ENCODE peak calls at places on chromosome 20, in eight cellular contexts. A is GM23338, Z is HCT116, P is Panc1, M is K562, J is SK-N-SH, G is HepG2, D is GM12878. F is an unnamed sample.

GRCh38 chr20:8399963-8400362 is 267.9 kb downstream of the PLCB1 start:
- DNase-seq in D (peak), P (no peak), G (no peak), M (no peak), A (no peak), Z (no peak), J (no peak), F (peak)

GRCh38 chr20:11553603-11554002 is 364.1 kb upstream of the BTBD3 start:
- DNase-seq in A (no peak), Z (no peak), D (no peak), P (no peak), J (no peak), M (no peak), G (peak), F (no peak)

GRCh38 chr20:32168184-32168910 is 39.2 kb downstream of the PLAGL2 start:
- DNase-seq in D (no peak), J (no peak), M (no peak), A (peak), Z (peak), P (no peak), G (peak), F (no peak)

GRCh38 chr20:35601021-35601973 is 14.3 kb upstream of the SPAG4 start:
- DNase-seq in A (peak), G (peak), M (peak), Z (no peak), D (no peak), P (no peak), J (peak), F (peak)

GRCh38 chr20:36017034-36017951 is 48.9 kb downstream of the CNBD2 start:
- DNase-seq in Z (no peak), D (no peak), P (no peak), M (no peak), J (no peak), A (peak), G (no peak), F (no peak)

GRCh38 chr20:58228484-58229197 is at the start of gene ANKRD60:
- DNase-seq in G (no peak), D (no peak), M (peak), A (peak), P (no peak), J (peak), Z (no peak), F (no peak)

GRCh38 chr20:62446398-62446985 is 19.2 kb upstream of the RBBP8NL start:
- DNase-seq in G (no peak), Z (no peak), J (no peak), M (no peak), A (no peak), P (no peak), D (no peak), F (no peak)

GRCh38 chr20:41029150-41029872 is 689 bp downstream of the TOP1 start:
- DNase-seq in Z (no peak), M (peak), G (no peak), D (no peak), J (peak), A (peak), P (no peak), F (no peak)

GRCh38 chr20:14785065-14785743 is 447.8 kb upstream of the FLRT3 start:
- DNase-seq in A (no peak), P (no peak), Z (no peak), M (no peak), G (no peak), D (no peak), J (no peak), F (no peak)

GRCh38 chr20:57203986-57204385 is 62.5 kb downstream of the BMP7 start:
- DNase-seq in D (no peak), A (no peak), P (no peak), Z (no peak), J (no peak), G (no peak), M (no peak), F (no peak)

GRCh38 chr20:17024513-17025105 is 202.2 kb upstream of the PCSK2 start:
- DNase-seq in P (no peak), J (no peak), G (peak), D (no peak), M (no peak), Z (peak), A (peak), F (no peak)

GRCh38 chr20:3980260-3981131 is 34.9 kb downstream of the RNF24 start:
- DNase-seq in J (peak), Z (no peak), D (no peak), G (peak), P (peak), M (peak), A (peak), F (no peak)

GRCh38 chr20:10897341-10897740 is 223.5 kb upstream of the JAG1 start:
- DNase-seq in G (no peak), M (no peak), Z (no peak), P (no peak), J (no peak), A (no peak), D (no peak), F (no peak)

GRCh38 chr20:51221103-51221502 is 198.2 kb upstream of the KCNG1 start:
- DNase-seq in G (no peak), A (no peak), Z (no peak), P (no peak), M (no peak), D (no peak), J (no peak), F (no peak)

GRCh38 chr20:48750941-48751620 is 76.7 kb downstream of the PREX1 start:
- DNase-seq in J (peak), D (no peak), M (no peak), P (no peak), G (no peak), Z (no peak), A (peak), F (peak)

DNA sequence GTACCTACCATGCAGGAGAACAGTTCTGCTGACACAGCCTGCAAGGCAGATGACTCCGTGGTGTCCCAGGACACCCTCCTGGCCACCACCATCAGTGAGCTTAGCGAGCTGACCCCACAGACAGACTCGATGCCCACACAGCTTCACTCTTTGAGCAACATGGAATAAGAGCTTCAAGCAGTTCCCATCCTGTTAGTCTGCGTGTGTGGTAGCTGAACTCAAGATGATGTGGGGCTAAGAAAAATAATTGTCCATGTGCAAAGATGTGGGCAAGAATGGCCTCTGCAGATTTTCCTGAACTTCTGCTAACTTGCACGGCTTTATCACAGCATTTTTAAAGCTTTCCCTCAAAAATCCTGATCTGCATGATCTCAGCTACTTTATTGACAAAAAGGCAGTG is 8.3 kb downstream of the GZF1 start:
- DNase-seq in P (no peak), A (no peak), M (no peak), J (no peak), Z (no peak), G (no peak), D (no peak), F (no peak)
- TF ChIP-seq POLR2AphosphoS5 in P (no peak), A (no peak), M (no peak), J (no peak), Z (no peak), G (peak), D (no peak), F (no peak)

GRCh38 chr20:34536798-34537394 is 20.7 kb downstream of the DYNLRB1 start:
- DNase-seq in M (peak), Z (no peak), P (no peak), G (peak), D (no peak), J (peak), A (peak), F (no peak)

GRCh38 chr20:34537651-34538050 is 20.9 kb upstream of the MAP1LC3A start:
- DNase-seq in G (no peak), D (no peak), Z (no peak), A (no peak), J (no peak), M (no peak), P (no peak), F (no peak)

GRCh38 chr20:34540596-34541263 is 17.8 kb upstream of the MAP1LC3A start:
- DNase-seq in G (no peak), Z (no peak), D (no peak), M (no peak), A (no peak), P (no peak), J (no peak), F (no peak)

GRCh38 chr20:34539756-34540155 is 18.8 kb upstream of the MAP1LC3A start:
- DNase-seq in M (no peak), P (no peak), G (no peak), A (no peak), D (no peak), Z (no peak), J (no peak), F (no peak)

GRCh38 chr20:34538671-34539123 is 19.8 kb upstream of the MAP1LC3A start:
- DNase-seq in M (peak), D (no peak), J (peak), A (peak), G (peak), P (no peak), Z (no peak), F (peak)
- TF ChIP-seq CTCF in M (peak), D (peak), J (peak), A (peak), G (peak), P (peak), Z (peak), F (peak)

GRCh38 chr20:2691663-2692035 is 931 bp upstream of the EBF4 start:
- DNase-seq in M (no peak), G (no peak), A (no peak), Z (no peak), P (no peak), J (no peak), D (no peak), F (no peak)

GRCh38 chr20:2690213-2690612 is 2.4 kb upstream of the EBF4 start:
- DNase-seq in A (no peak), D (no peak), G (no peak), J (no peak), Z (no peak), M (no peak), P (no peak), F (no peak)

GRCh38 chr20:2690718-2691117 is 1.9 kb upstream of the EBF4 start:
- DNase-seq in J (no peak), D (no peak), A (no peak), M (no peak), P (no peak), G (no peak), Z (no peak), F (no peak)

GRCh38 chr20:2692036-2692885 is at the start of gene EBF4:
- DNase-seq in A (peak), G (no peak), M (peak), D (no peak), P (no peak), Z (no peak), J (peak), F (no peak)

DNA sequence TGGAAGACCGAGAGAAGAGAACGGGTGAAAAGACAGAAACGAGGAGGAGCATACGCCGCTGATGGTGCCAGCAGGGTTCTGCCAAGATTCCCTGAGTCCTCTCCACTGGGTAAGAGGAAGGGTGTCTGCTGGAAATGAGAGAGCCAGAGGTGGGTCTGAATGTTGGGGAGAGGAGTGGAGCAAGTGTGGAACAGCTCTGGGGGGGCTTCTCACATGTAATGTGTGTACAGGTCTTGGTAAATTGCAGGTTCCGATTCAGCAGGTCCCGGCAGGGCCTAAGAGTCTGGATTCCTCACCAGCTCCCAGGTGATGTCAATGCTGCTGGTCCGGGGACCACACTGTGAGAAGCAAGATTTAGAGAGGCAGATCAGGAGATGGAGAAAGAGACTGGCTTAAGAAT is 1.5 kb upstream of the EBF4 start:
- DNase-seq in A (no peak), M (no peak), Z (no peak), G (no peak), P (no peak), J (no peak), D (no peak), F (no peak)
- TF ChIP-seq REST in A (no peak), M (no peak), Z (no peak), G (no peak), P (no peak), J (no peak), D (no peak), F (no peak)

GRCh38 chr20:60046436-60046835 is 88.2 kb downstream of the CDH26 start:
- DNase-seq in D (no peak), Z (no peak), M (no peak), A (no peak), G (no peak), J (no peak), P (no peak), F (no peak)

GRCh38 chr20:60046860-60047259 is 88.6 kb downstream of the CDH26 start:
- DNase-seq in A (no peak), M (no peak), P (no peak), G (no peak), D (no peak), Z (no peak), J (no peak), F (no peak)

GRCh38 chr20:60049601-60050000 is 91.4 kb downstream of the CDH26 start:
- DNase-seq in P (no peak), Z (no peak), G (no peak), A (no peak), M (no peak), D (no peak), J (no peak), F (no peak)

GRCh38 chr20:60048634-60049578 is 90.7 kb downstream of the CDH26 start:
- DNase-seq in A (no peak), D (no peak), M (peak), P (no peak), Z (no peak), J (no peak), G (no peak), F (no peak)

DNA sequence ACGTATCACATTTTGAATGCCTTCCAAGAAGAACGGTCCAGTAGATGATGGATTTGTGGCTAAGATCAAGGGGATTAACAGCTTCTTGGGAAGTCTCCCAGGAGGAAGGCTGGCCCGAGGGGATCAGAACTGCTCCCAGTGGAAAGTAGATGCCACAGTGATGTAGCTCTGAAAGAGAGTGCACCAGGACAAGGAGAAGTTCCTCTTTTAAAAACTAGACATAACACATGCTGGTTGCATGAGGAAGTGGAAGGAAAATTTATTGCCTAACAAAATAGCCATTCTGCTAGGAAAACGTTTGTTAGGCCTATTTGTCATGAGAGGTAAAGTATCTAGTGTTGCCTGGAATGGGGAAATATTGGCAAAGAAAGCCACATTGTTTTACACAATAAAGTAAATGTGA is 87.8 kb downstream of the CDH26 start:
- DNase-seq in D (no peak), Z (no peak), G (no peak), M (no peak), A (no peak), J (no peak), P (no peak), F (peak)
- TF ChIP-seq POLR2AphosphoS5 in D (no peak), Z (no peak), G (no peak), M (no peak), A (no peak), J (no peak), P (no peak), F (peak)

DNA sequence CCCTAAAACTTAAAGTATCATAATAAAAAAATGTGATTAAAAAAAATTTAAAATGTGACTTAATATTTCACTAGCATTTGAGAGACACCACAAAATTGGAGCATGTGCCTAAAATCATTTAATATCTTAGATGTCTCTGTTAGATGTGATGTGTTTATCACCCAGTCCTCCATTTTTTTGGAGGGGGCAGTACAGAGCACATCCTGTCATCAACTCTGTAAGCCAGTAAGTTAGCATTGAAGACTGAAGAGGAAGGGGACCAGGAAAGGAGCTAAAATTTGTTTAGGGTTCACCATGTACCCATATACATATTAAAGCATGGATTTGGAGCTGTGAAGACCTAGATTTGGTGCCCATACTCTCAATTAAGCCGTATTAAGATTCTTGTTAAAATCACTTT is 30.7 kb upstream of the ADIG start:
- DNase-seq in J (no peak), P (no peak), D (no peak), A (peak), Z (no peak), G (peak), M (peak), F (no peak)
- TF ChIP-seq CTCF in J (no peak), P (peak), D (no peak), A (peak), Z (no peak), G (no peak), M (no peak), F (no peak)

GRCh38 chr20:25053207-25054132 is 4.5 kb downstream of the ACSS1 start:
- DNase-seq in G (no peak), J (no peak), A (no peak), Z (no peak), P (no peak), M (no peak), D (no peak), F (peak)
- TF ChIP-seq REST in G (no peak), J (no peak), A (no peak), Z (no peak), P (no peak), M (no peak), D (no peak), F (peak)

DNA sequence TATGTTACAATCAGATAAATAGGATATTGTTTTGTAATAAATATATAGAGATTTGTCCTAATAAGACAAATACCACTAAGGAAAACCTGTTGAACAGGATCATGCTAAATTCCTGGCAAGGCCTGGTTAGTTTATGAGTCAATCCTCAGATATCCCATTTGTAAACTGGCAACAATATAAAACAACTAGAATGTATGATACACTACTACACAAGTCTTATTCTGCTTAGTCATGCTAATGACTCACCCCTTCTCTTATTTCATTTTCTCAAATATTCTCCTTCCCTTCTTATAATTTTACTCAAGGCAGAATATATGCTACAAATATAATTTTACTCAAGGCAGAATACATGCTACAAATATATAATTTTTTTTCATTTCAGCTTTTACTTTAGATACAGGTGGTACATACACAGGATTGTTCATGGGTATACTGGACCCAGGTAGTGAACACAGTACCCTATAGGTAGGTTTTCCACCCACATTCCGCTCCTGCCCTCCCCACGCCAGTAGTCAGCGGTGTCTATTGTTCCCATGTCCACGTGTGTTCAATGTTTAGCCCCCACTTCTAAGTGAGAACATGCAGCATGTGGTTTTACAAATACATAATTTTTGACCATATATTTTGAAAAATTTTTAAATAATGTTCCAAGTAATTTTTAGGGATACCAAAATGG is 6.3 kb downstream of the OSER1 start:
- DNase-seq in Z (peak), A (no peak), D (no peak), P (peak), M (peak), G (no peak), J (no peak), F (no peak)
- TF ChIP-seq POLR2AphosphoS5 in Z (peak), A (no peak), D (no peak), P (no peak), M (no peak), G (no peak), J (peak), F (no peak)

GRCh38 chr20:22963581-22963980 is 71.5 kb upstream of the SSTR4 start:
- DNase-seq in P (no peak), A (no peak), J (no peak), G (no peak), Z (no peak), M (no peak), D (no peak), F (no peak)
- TF ChIP-seq CTCF in P (no peak), A (no peak), J (no peak), G (no peak), Z (no peak), M (no peak), D (no peak), F (no peak)

GRCh38 chr20:9457055-9457454 is 57.3 kb upstream of the LAMP5 start:
- DNase-seq in D (peak), G (no peak), A (no peak), P (no peak), J (no peak), M (no peak), Z (no peak), F (peak)

GRCh38 chr20:9460518-9460917 is 53.9 kb upstream of the LAMP5 start:
- DNase-seq in M (no peak), G (no peak), P (no peak), Z (no peak), A (no peak), D (no peak), J (no peak), F (no peak)

GRCh38 chr20:9458075-9458818 is 56.1 kb upstream of the LAMP5 start:
- DNase-seq in D (peak), G (peak), P (no peak), J (no peak), M (no peak), Z (peak), A (peak), F (peak)

DNA sequence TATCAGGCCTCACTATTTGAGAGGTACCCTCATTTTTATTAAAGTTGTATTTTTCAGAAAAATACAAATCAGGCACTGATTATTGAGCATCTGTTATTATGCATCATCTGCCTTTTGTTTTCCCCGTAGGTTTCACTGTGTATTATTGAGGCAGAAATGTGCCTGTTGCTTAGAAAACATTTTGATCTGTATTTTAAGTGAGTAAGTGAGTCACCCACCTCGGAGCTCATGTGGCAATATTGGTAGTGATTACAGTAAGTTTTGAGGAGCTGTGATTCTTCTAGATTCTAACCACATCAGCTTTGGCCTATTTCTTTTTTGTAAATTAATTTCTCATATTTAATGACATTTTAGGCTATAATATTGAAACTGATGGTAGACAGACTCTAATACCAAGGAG is 59.6 kb upstream of the LAMP5 start:
- DNase-seq in J (no peak), D (no peak), A (no peak), P (no peak), G (no peak), M (no peak), Z (no peak), F (no peak)
- TF ChIP-seq REST in J (no peak), D (no peak), A (no peak), P (no peak), G (no peak), M (no peak), Z (no peak), F (no peak)

GRCh38 chr20:46715292-46715756 is 5.9 kb downstream of the SLC2A10 start:
- DNase-seq in A (peak), G (no peak), Z (no peak), J (no peak), P (no peak), M (no peak), D (no peak), F (no peak)
- TF ChIP-seq POLR2AphosphoS5 in A (no peak), G (no peak), Z (no peak), J (no peak), P (no peak), M (no peak), D (no peak), F (no peak)

F was measured in HL-60.